ENCODE peak calls at places on chromosomes 7 and 10, in four cellular contexts. Q is HepG2, K is upper lobe of left lung, D is GM12878. B is an unnamed sample.

GRCh38 chr10:43120948-43121290 is 17.3 kb upstream of the CSGALNACT2 start:
- ATAC-seq in K (peak; percentile 70), D (peak; percentile 97), Q (no peak), B (no peak)

GRCh38 chr7:5492249-5493020 is 68.8 kb upstream of the TNRC18 start:
- ATAC-seq in Q (no peak), D (no peak), K (no peak), B (no peak)

GRCh38 chr7:117979954-117980497 is 106.8 kb upstream of the CTTNBP2 start:
- ATAC-seq in Q (no peak), D (no peak), K (no peak), B (no peak)

GRCh38 chr10:3294919-3295318 is 122.3 kb upstream of the PITRM1 start:
- ATAC-seq in K (no peak), Q (peak; percentile 85), D (no peak), B (no peak)

GRCh38 chr10:73252445-73253225 is at the start of gene MRPS16:
- ATAC-seq in D (peak; percentile 87), Q (peak; percentile 87), K (peak; percentile 100), B (peak; percentile 99)

GRCh38 chr7:140197218-140197890 is 20.6 kb upstream of the KDM7A start:
- ATAC-seq in K (no peak), D (no peak), Q (peak; percentile 50), B (no peak)

GRCh38 chr7:28195925-28196324 is 15.3 kb upstream of the JAZF1 start:
- ATAC-seq in K (no peak), D (no peak), Q (no peak), B (no peak)

GRCh38 chr7:155594163-155594732 is 47.9 kb upstream of the CNPY1 start:
- ATAC-seq in K (no peak), Q (no peak), D (no peak), B (no peak)

GRCh38 chr7:64888561-64888900 is 14.5 kb upstream of the ZNF273 start:
- ATAC-seq in D (no peak), K (peak; percentile 49), Q (peak; percentile 35), B (peak; percentile 20)

GRCh38 chr10:61592581-61592980 is 70.1 kb upstream of the CABCOCO1 start:
- ATAC-seq in D (peak; percentile 80), Q (peak; percentile 93), K (peak; percentile 10), B (no peak)

GRCh38 chr10:13883843-13884444 is 297.2 kb downstream of the PRPF18 start:
- ATAC-seq in D (no peak), K (no peak), Q (no peak), B (no peak)

GRCh38 chr7:1883834-1884582 is 213.9 kb downstream of the ELFN1 start:
- ATAC-seq in Q (peak; percentile 37), K (no peak), D (no peak), B (no peak)

GRCh38 chr10:120979435-120980315 is 128.5 kb downstream of the WDR11 start:
- ATAC-seq in K (peak; percentile 64), Q (peak; percentile 82), D (no peak), B (peak; percentile 47)

GRCh38 chr10:74067373-74068370 is 69.8 kb downstream of the VCL start:
- ATAC-seq in Q (no peak), K (peak; percentile 71), D (no peak), B (no peak)

GRCh38 chr7:15765753-15766152 is 79.3 kb upstream of the MEOX2 start:
- ATAC-seq in Q (no peak), K (no peak), D (no peak), B (peak; percentile 44)

GRCh38 chr7:3558410-3558809 is 257.4 kb downstream of the SDK1 start:
- ATAC-seq in Q (no peak), D (no peak), K (peak; percentile 55), B (no peak)

GRCh38 chr10:60778978-60779668 is 845 bp downstream of the CDK1 start:
- ATAC-seq in Q (peak; percentile 56), K (peak; percentile 1), D (peak; percentile 48), B (no peak)

GRCh38 chr7:28069788-28070187 is 110.8 kb downstream of the JAZF1 start:
- ATAC-seq in K (peak; percentile 74), Q (no peak), D (no peak), B (peak; percentile 55)

DNA sequence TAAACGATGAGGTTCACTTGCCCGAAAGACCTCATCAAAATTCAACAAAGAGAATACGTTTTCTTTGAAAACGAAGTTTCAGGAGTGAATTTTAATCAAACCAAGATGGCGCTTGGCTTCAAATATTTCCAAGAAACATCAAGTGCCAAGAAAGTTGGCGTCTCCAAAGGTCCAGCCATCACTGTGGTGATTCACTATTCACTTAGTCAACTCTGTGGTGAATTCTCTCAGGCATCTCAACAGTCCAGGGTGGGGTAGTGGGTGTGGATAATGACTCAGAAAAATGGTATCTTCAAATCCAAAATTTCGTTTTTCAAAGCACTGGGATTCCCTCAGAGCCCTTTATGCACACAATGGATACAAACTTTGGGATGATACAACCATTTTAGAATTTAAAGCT is 133.1 kb downstream of the SVIL start:
- ATAC-seq in K (peak; percentile 89), D (no peak), Q (no peak), B (peak; percentile 68)
- H3K27ac ChIP-seq in K (no peak overlapping the region), D (no peak overlapping the region), Q (no peak overlapping the region), B (no peak overlapping the region)

GRCh38 chr7:92766461-92767003 is 69.8 kb downstream of the CDK6 start:
- ATAC-seq in D (no peak), Q (peak; percentile 36), K (peak; percentile 72), B (peak; percentile 75)

GRCh38 chr7:92762853-92763252 is 73.5 kb downstream of the CDK6 start:
- ATAC-seq in D (no peak), Q (no peak), K (no peak), B (no peak)

GRCh38 chr7:92765725-92766124 is 70.6 kb downstream of the CDK6 start:
- ATAC-seq in K (peak; percentile 80), D (no peak), Q (no peak), B (peak; percentile 60)

GRCh38 chr7:92761391-92762098 is 74.8 kb downstream of the CDK6 start:
- ATAC-seq in K (no peak), Q (no peak), D (no peak), B (no peak)

GRCh38 chr7:92763636-92764423 is 72.5 kb downstream of the CDK6 start:
- ATAC-seq in Q (peak; percentile 56), D (peak; percentile 56), K (no peak), B (no peak)
- TF ChIP-seq EP300 in Q (peak; percentile 8), D (no peak), K (no peak), B (no peak)

GRCh38 chr7:143519411-143520131 is 41.9 kb downstream of the TAS2R41 start:
- ATAC-seq in K (peak; percentile 48), D (no peak), Q (no peak), B (no peak)
- H3K27ac ChIP-seq in K (no peak overlapping the region), D (no peak overlapping the region), Q (no peak overlapping the region), B (no peak overlapping the region)

GRCh38 chr7:130899071-130899451 is 165.1 kb upstream of the KLF14 start:
- ATAC-seq in K (no peak), Q (no peak), D (no peak), B (no peak)

GRCh38 chr7:130896051-130896881 is 162.3 kb upstream of the KLF14 start:
- ATAC-seq in K (no peak), Q (no peak), D (no peak), B (no peak)

GRCh38 chr7:130896898-130897514 is 163.0 kb upstream of the KLF14 start:
- ATAC-seq in Q (peak; percentile 49), D (peak; percentile 83), K (peak; percentile 77), B (peak; percentile 42)

GRCh38 chr7:130899638-130900401 is 165.8 kb upstream of the KLF14 start:
- ATAC-seq in K (no peak), Q (peak; percentile 84), D (peak; percentile 3), B (no peak)

DNA sequence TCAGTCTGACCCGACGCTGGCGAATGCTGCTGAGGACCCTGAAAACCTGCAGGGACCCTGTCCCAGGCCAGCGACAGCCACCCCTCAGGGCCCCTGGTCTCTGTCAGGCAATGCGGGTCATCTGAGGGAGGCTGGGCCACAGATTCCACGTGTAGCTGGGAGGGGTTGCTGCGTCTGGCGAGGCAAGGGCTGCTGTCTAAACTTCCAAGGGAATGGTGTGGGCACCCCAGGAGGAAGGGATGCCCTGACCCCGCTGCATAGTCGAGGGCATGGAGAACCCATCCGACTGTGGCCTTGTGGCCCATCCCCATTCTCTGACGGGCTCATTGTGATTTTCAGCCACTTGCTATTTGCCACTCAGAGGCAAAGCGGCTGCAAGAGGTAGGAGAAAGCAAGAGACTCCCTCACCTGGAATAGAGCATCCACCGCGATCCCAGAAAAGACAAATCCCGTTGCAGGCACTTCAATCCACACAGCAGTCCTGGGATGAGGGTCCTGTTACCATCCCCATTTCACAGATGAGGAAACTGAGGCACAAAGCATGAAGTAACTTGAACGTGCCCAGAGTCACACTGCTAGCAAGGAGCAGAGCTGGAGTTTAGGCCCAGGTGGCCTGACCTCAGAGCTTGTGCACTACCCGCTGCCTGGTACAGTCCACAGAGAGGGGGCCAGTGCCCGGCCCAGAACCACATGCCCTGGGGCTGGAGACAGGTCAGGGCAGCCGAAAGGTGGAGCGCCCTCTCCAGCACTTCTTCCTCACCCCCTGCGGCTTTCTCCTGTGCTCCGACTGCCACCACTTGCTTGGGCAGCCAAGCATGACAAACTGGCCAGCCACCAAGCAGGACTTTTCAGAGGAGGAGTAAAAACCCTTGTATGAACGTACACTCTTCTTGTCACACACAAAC is 163.8 kb upstream of the KLF14 start:
- ATAC-seq in Q (no peak), D (peak; percentile 75), K (no peak), B (no peak)
- TF ChIP-seq EP300 in Q (no peak), D (no peak), K (no peak), B (no peak)

DNA sequence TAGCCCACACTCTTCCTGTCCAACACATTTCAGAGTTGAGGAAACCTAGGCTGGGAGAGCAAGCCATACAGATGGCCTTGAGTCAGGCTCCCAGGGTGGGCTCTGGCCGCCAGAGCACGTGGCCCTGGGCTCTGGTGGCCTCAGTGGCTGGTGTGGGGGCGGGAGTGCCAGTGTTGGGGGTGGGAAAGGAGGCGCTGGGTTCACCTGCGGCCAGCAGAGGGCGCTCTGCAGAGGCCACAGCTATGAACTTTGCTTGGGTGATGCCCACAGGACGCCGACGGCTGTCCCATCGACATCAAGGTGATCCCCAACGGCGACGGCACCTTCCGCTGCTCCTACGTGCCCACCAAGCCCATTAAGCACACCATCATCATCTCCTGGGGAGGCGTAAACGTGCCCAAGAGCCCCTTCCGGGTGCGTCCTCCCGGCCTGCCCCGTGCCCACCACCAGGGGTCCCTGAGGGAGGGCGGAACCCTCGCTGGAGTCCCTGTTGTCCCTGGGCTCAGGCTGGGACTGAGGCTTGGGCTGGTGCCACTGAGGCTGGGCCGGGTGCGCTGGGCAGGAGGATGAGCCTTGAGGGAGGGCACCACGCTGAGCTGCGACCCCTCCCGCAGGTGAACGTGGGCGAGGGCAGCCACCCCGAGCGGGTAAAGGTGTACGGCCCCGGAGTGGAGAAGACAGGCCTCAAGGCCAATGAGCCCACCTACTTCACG is 11.9 kb downstream of the FLNC start:
- ATAC-seq in Q (peak; percentile 64), K (peak; percentile 60), D (peak; percentile 81), B (no peak)
- H3K27ac ChIP-seq in Q (no peak overlapping the region), K (no peak overlapping the region), D (no peak overlapping the region), B (peak overlapping the region; percentile 94)